ENCODE peak calls at places on chromosomes 3 and 15, in nine cellular contexts. W is pancreas; C is OCI-LY7; N is DND-41; E is CD8-positive, alpha-beta T cell; B is esophagus squamous epithelium; A is adrenal gland; G is mammary epithelial cell; U is GM23338. Z is an unnamed sample.
A peak's percentile ranks its signal among the peaks of the same experiment; 100 is the strongest.

GRCh38 chr3:99172736-99173657 is 271.5 kb upstream of the DCBLD2 start:
- DNase-seq in W (peak; percentile 31), C (peak; percentile 80), N (peak; percentile 65), E (no peak), B (no peak), A (peak; percentile 62), G (peak; percentile 60), U (peak; percentile 84), Z (peak; percentile 23)

GRCh38 chr3:136860541-136860940 is 1.5 kb upstream of the NCK1 start:
- DNase-seq in W (no peak), C (peak; percentile 40), N (no peak), E (no peak), B (no peak), A (no peak), G (no peak), U (peak; percentile 78), Z (no peak)

GRCh38 chr3:140834266-140835037 is 107.2 kb upstream of the SLC25A36 start:
- DNase-seq in W (no peak), C (no peak), N (no peak), E (no peak), B (no peak), A (no peak), G (peak; percentile 56), U (no peak), Z (no peak)

GRCh38 chr15:98428253-98428989 is 219.9 kb upstream of the IGF1R start:
- DNase-seq in W (peak; percentile 76), C (no peak), N (no peak), E (no peak), B (no peak), A (peak; percentile 48), G (peak; percentile 74), U (peak; percentile 81), Z (peak; percentile 73)

GRCh38 chr3:179604336-179605078 is at the start of the genes MRPL47 and NDUFB5:
- DNase-seq in W (peak; percentile 91), C (peak; percentile 96), N (peak; percentile 94), E (peak; percentile 93), B (peak; percentile 71), A (peak; percentile 95), G (peak; percentile 92), U (peak; percentile 99), Z (peak; percentile 91)

GRCh38 chr3:71805199-71805598 is 20.3 kb upstream of the PROK2 start:
- DNase-seq in W (no peak), C (no peak), N (no peak), E (no peak), B (no peak), A (no peak), G (no peak), U (no peak), Z (no peak)

GRCh38 chr15:77503764-77504163 is 83.1 kb downstream of the HMG20A start:
- DNase-seq in W (no peak), C (no peak), N (no peak), E (no peak), B (no peak), A (no peak), G (no peak), U (no peak), Z (no peak)

GRCh38 chr3:38829404-38829803 is 13.4 kb upstream of the SCN10A start:
- DNase-seq in W (no peak), C (no peak), N (no peak), E (no peak), B (no peak), A (no peak), G (peak; percentile 60), U (no peak), Z (peak; percentile 15)

GRCh38 chr15:58154769-58155168 is 16.6 kb downstream of the AQP9 start:
- DNase-seq in W (no peak), C (no peak), N (no peak), E (no peak), B (no peak), A (no peak), G (peak; percentile 73), U (no peak), Z (no peak)

GRCh38 chr3:117399311-117400068 is 689.9 kb downstream of the TUSC7 start:
- DNase-seq in W (no peak), C (no peak), N (no peak), E (no peak), B (no peak), A (peak; percentile 15), G (no peak), U (peak; percentile 65), Z (no peak)

GRCh38 chr3:3177861-3178497 is 1.5 kb downstream of the CRBN start:
- DNase-seq in W (no peak), C (no peak), N (no peak), E (no peak), B (no peak), A (no peak), G (no peak), U (no peak), Z (no peak)

GRCh38 chr3:174325834-174326705 is 533.1 kb upstream of the NAALADL2 start:
- DNase-seq in W (no peak), C (no peak), N (no peak), E (no peak), B (no peak), A (no peak), G (no peak), U (peak; percentile 24), Z (no peak)

GRCh38 chr3:60431599-60431958 is 819.7 kb downstream of the FHIT start:
- DNase-seq in W (no peak), C (no peak), N (no peak), E (no peak), B (no peak), A (no peak), G (no peak), U (peak; percentile 78), Z (no peak)

GRCh38 chr3:94787734-94788133 is 724.9 kb downstream of the NSUN3 start:
- DNase-seq in W (no peak), C (no peak), N (no peak), E (no peak), B (no peak), A (no peak), G (no peak), U (no peak), Z (no peak)

GRCh38 chr15:90291679-90292356 is 26.3 kb downstream of the NGRN start:
- DNase-seq in W (peak; percentile 53), C (peak; percentile 83), N (peak; percentile 35), E (no peak), B (no peak), A (peak; percentile 38), G (peak; percentile 21), U (peak; percentile 60), Z (no peak)

GRCh38 chr3:85627899-85628298 is 669.1 kb downstream of the CADM2 start:
- DNase-seq in W (no peak), C (no peak), N (no peak), E (no peak), B (no peak), A (no peak), G (no peak), U (peak; percentile 4), Z (no peak)

GRCh38 chr3:152272771-152273242 is 4.1 kb downstream of the MBNL1 start:
- DNase-seq in W (no peak), C (no peak), N (no peak), E (peak; percentile 33), B (no peak), A (no peak), G (peak; percentile 65), U (no peak), Z (no peak)
- H3K4me1 ChIP-seq in W (peaks cover 45% of the 10 kb centered on the region), C (peaks cover 67% of the 10 kb centered on the region), N (peaks cover 78% of the 10 kb centered on the region), E (peaks cover 47% of the 10 kb centered on the region), B (peaks cover 19% of the 10 kb centered on the region), A (peaks cover 8% of the 10 kb centered on the region), G (peaks cover 14% of the 10 kb centered on the region), U (peaks cover 28% of the 10 kb centered on the region), Z (peaks cover 42% of the 10 kb centered on the region)

GRCh38 chr3:30970183-30970582 is 75.7 kb upstream of the GADL1 start:
- DNase-seq in W (no peak), C (peak; percentile 18), N (peak; percentile 21), E (no peak), B (no peak), A (peak; percentile 22), G (peak; percentile 20), U (peak; percentile 14), Z (no peak)
- TF ChIP-seq CTCF in W (no peak), C (peak; percentile 61), N (peak; percentile 50), E (peak; percentile 21), B (peak; percentile 10), A (no peak), G (peak; percentile 64), U (peak; percentile 27), Z (no peak)

GRCh38 chr15:83061680-83062079 is 5.4 kb downstream of the BTBD1 start:
- DNase-seq in W (no peak), C (no peak), N (no peak), E (no peak), B (no peak), A (no peak), G (peak; percentile 37), U (no peak), Z (no peak)
- H3K4me1 ChIP-seq in W (peaks cover 34% of the 10 kb centered on the region), C (peaks cover 33% of the 10 kb centered on the region), N (peaks cover 52% of the 10 kb centered on the region), E (peaks cover 45% of the 10 kb centered on the region), B (peaks cover 33% of the 10 kb centered on the region), A (peaks cover 14% of the 10 kb centered on the region), G (peaks cover 23% of the 10 kb centered on the region), U (peaks cover 50% of the 10 kb centered on the region), Z (peaks cover 70% of the 10 kb centered on the region)

DNA sequence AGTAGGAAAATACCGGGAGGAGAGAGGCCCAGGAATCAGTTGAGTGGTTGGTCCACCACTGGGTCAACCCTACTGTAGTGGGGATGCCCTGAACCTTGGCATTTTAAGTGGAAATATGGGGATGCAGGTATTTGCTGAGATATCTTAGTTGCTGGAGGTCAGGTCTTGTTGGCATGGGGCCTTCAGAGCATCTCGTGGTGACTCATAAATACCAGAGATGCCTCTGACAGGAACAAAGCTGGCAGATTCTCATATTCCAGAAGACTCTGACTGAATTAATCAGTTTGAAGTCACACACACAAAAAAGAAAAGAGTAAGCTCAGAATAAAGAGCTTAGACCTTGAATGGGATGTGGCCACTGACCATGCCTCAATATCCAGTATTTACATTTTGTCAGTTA is 91.6 kb downstream of the CACNA2D3 start:
- DNase-seq in W (no peak), C (no peak), N (no peak), E (no peak), B (no peak), A (peak; percentile 29), G (peak; percentile 13), U (no peak), Z (no peak)
- TF ChIP-seq CTCF in W (no peak), C (no peak), N (no peak), E (no peak), B (no peak), A (no peak), G (no peak), U (no peak), Z (no peak)

Z was measured in heart right ventricle.